ENCODE peak calls at places on chromosomes 13 and 19, in seven cellular contexts. D is aorta; S is KG1; V is MM.1S; C is AG09309; U is stimulated activated CD8-positive, alpha-beta memory T cell treated with anti-CD3 and anti-CD28 coated beads, Interleukin-4, amount 100 ng/mL, for 24 hours; E is epithelial cell of esophagus. Q is an unnamed sample.

GRCh38 chr19:11017275-11018035 is 56.6 kb downstream of the SMARCA4 start:
- DNase-seq in E (no peak), D (no peak), S (no peak), C (no peak), V (no peak), U (no peak), Q (no peak)

GRCh38 chr13:37701306-37701705 is 102.7 kb upstream of the POSTN start:
- DNase-seq in V (no peak), E (no peak), D (no peak), U (no peak), C (peak), S (no peak), Q (no peak)

GRCh38 chr19:18157465-18158063 is 4.6 kb downstream of the PIK3R2 start:
- DNase-seq in C (no peak), D (no peak), S (no peak), U (no peak), V (no peak), E (peak), Q (no peak)

GRCh38 chr13:51125495-51126226 is 14.6 kb upstream of the C13orf42 start:
- DNase-seq in C (peak), U (no peak), V (peak), D (peak), S (peak), E (peak), Q (peak)

GRCh38 chr13:25466880-25467279 is 95.1 kb downstream of the ATP8A2 start:
- DNase-seq in D (no peak), C (no peak), S (no peak), V (no peak), E (no peak), U (no peak), Q (no peak)

GRCh38 chr13:80177327-80177726 is 163.6 kb downstream of the SPRY2 start:
- DNase-seq in C (no peak), S (no peak), D (no peak), E (peak), U (no peak), V (no peak), Q (peak)

GRCh38 chr13:108276060-108276459 is 6.5 kb downstream of the TNFSF13B start:
- DNase-seq in S (no peak), U (no peak), E (no peak), V (no peak), D (peak), C (no peak), Q (peak)

GRCh38 chr19:2164020-2164988 is 571 bp downstream of the DOT1L start:
- DNase-seq in S (peak), E (peak), D (no peak), V (peak), U (no peak), C (no peak), Q (no peak)

GRCh38 chr13:27014406-27015359 is 156.9 kb downstream of the USP12 start:
- DNase-seq in U (no peak), S (no peak), D (no peak), C (no peak), E (no peak), V (no peak), Q (no peak)

GRCh38 chr19:40255619-40256166 is 29.2 kb upstream of the CCNP start:
- DNase-seq in U (no peak), C (no peak), D (no peak), S (no peak), V (no peak), E (no peak), Q (no peak)

GRCh38 chr13:113835461-113836274 is 28.2 kb downstream of the GAS6 start:
- DNase-seq in C (peak), D (peak), U (no peak), S (no peak), E (no peak), V (no peak), Q (peak)

GRCh38 chr13:93859666-93860065 is 619.8 kb downstream of the DCT start:
- DNase-seq in U (no peak), C (no peak), S (no peak), D (no peak), V (no peak), E (no peak), Q (peak)

GRCh38 chr19:32471811-32472210 is 66.2 kb downstream of the DPY19L3 start:
- DNase-seq in C (no peak), D (no peak), U (no peak), E (no peak), V (no peak), S (no peak), Q (no peak)

GRCh38 chr13:71879129-71879535 is 12.1 kb upstream of the DACH1 start:
- DNase-seq in E (peak), S (peak), C (no peak), U (no peak), D (no peak), V (peak), Q (peak)

GRCh38 chr13:113935523-113935922 is 38.4 kb downstream of the C13orf46 start:
- DNase-seq in V (no peak), C (no peak), E (no peak), U (no peak), S (no peak), D (peak), Q (no peak)

GRCh38 chr13:26310003-26310402 is 56.1 kb downstream of the CDK8 start:
- DNase-seq in C (no peak), D (no peak), U (no peak), V (no peak), E (no peak), S (no peak), Q (no peak)

GRCh38 chr13:19606152-19606551 is 27.3 kb upstream of the MPHOSPH8 start:
- DNase-seq in E (peak), C (no peak), D (no peak), S (no peak), U (no peak), V (no peak), Q (no peak)

GRCh38 chr19:51921949-51922348 is 5.3 kb upstream of the ZNF613 start:
- DNase-seq in S (no peak), D (no peak), E (no peak), C (no peak), U (no peak), V (no peak), Q (no peak)

GRCh38 chr19:48644355-48644754 is 1.6 kb downstream of the CA11 start:
- DNase-seq in U (no peak), V (no peak), C (no peak), D (no peak), S (no peak), E (no peak), Q (no peak)

GRCh38 chr19:49502866-49503581 is 6.8 kb downstream of the RPS11 start:
- DNase-seq in U (no peak), S (peak), C (peak), E (peak), D (no peak), V (peak), Q (peak)

GRCh38 chr13:73870970-73871935 is 263.0 kb downstream of the KLF12 start:
- DNase-seq in V (no peak), U (no peak), D (peak), S (no peak), C (peak), E (peak), Q (peak)

GRCh38 chr19:28884786-28885476 is 328.0 kb downstream of the UQCRFS1 start:
- DNase-seq in S (no peak), E (no peak), V (no peak), U (no peak), C (no peak), D (no peak), Q (no peak)

GRCh38 chr19:31350693-31351211 is 1.5 kb upstream of the TSHZ3 start:
- DNase-seq in C (no peak), E (peak), D (peak), V (no peak), S (no peak), U (no peak), Q (no peak)

GRCh38 chr13:32791545-32792172 is 205.4 kb downstream of the PDS5B start:
- DNase-seq in E (peak), C (no peak), S (no peak), D (no peak), U (no peak), V (no peak), Q (peak)

GRCh38 chr13:99498304-99499161 is 2.7 kb upstream of the TM9SF2 start:
- DNase-seq in C (peak), S (peak), V (peak), D (peak), U (peak), E (peak), Q (peak)

GRCh38 chr13:105063676-105064075 is 1471.8 kb downstream of the EFNB2 start:
- DNase-seq in S (no peak), E (no peak), D (no peak), U (no peak), C (no peak), V (no peak), Q (no peak)

GRCh38 chr19:33646306-33646705 is 24.6 kb downstream of the CHST8 start:
- DNase-seq in V (peak), E (no peak), S (no peak), D (no peak), C (no peak), U (no peak), Q (no peak)

GRCh38 chr19:44814132-44814470 is 5.2 kb downstream of the BCAM start:
- DNase-seq in D (no peak), S (no peak), U (no peak), E (no peak), C (no peak), V (no peak), Q (no peak)

GRCh38 chr13:98816406-98816805 is 63.9 kb upstream of the SLC15A1 start:
- DNase-seq in U (no peak), D (no peak), C (no peak), E (no peak), V (no peak), S (no peak), Q (no peak)

GRCh38 chr13:43664700-43665191 is 122.0 kb downstream of the ENOX1 start:
- DNase-seq in E (peak), S (no peak), C (peak), U (no peak), V (peak), D (no peak), Q (peak)

Q was measured in renal cortical epithelial cell.